ENCODE peak calls at places on chromosomes 6 and 20, in six cellular contexts. T, C, V, N, Z and Y are unnamed samples.

GRCh38 chr6:99592900-99593299 is 13.7 kb upstream of the PRDM13 start:
- DNase-seq in T (peak), C (no peak), V (no peak), N (no peak), Z (no peak), Y (no peak)

GRCh38 chr20:61230166-61230565 is 21.9 kb upstream of the CDH4 start:
- DNase-seq in T (no peak), C (no peak), V (no peak), N (no peak), Z (no peak), Y (no peak)

GRCh38 chr6:17278289-17279061 is 2.7 kb upstream of the RBM24 start:
- DNase-seq in T (peak), C (peak), V (no peak), N (no peak), Z (no peak), Y (peak)

GRCh38 chr6:26311385-26312095 is 53.5 kb upstream of the BTN3A2 start:
- DNase-seq in T (peak), C (peak), V (no peak), N (peak), Z (peak), Y (peak)

GRCh38 chr6:3397229-3398164 is 59.4 kb downstream of the SLC22A23 start:
- DNase-seq in T (no peak), C (no peak), V (no peak), N (no peak), Z (no peak), Y (no peak)

GRCh38 chr6:101666256-101666655 is 272.7 kb downstream of the GRIK2 start:
- DNase-seq in T (peak), C (peak), V (no peak), N (no peak), Z (no peak), Y (peak)

GRCh38 chr6:68317366-68317765 is 317.7 kb upstream of the ADGRB3 start:
- DNase-seq in T (no peak), C (no peak), V (no peak), N (no peak), Z (no peak), Y (no peak)

GRCh38 chr6:116070990-116071389 is 10.3 kb upstream of the FRK start:
- DNase-seq in T (no peak), C (no peak), V (no peak), N (no peak), Z (no peak), Y (no peak)

GRCh38 chr6:125950293-125950692 is 6.3 kb upstream of the HINT3 start:
- DNase-seq in T (peak), C (peak), V (no peak), N (peak), Z (no peak), Y (peak)

GRCh38 chr6:168949876-168950499 is 303.7 kb downstream of the THBS2 start:
- DNase-seq in T (peak), C (no peak), V (no peak), N (no peak), Z (no peak), Y (no peak)

GRCh38 chr6:109327959-109328358 is 54.3 kb downstream of the CD164 start:
- DNase-seq in T (no peak), C (no peak), V (peak), N (no peak), Z (no peak), Y (no peak)

GRCh38 chr20:43102394-43102793 is 87.3 kb downstream of the PTPRT start:
- DNase-seq in T (no peak), C (no peak), V (no peak), N (peak), Z (no peak), Y (no peak)
- TF ChIP-seq CTCF in T (no peak), C (no peak), V (no peak), N (peak), Z (no peak), Y (peak)

GRCh38 chr6:119078449-119079287 is at the start of gene FAM184A:
- DNase-seq in T (peak), C (peak), V (peak), N (peak), Z (peak), Y (peak)
- TF ChIP-seq CTCF in T (no peak), C (no peak), V (no peak), N (no peak), Z (peak), Y (peak)

GRCh38 chr6:30893001-30893591 is 8.8 kb downstream of the DDR1 start:
- DNase-seq in T (no peak), C (no peak), V (no peak), N (no peak), Z (no peak), Y (no peak)
- TF ChIP-seq CTCF in T (no peak), C (no peak), V (no peak), N (peak), Z (no peak), Y (peak)

GRCh38 chr6:30730611-30731435 is 10.7 kb downstream of the TUBB start:
- DNase-seq in T (no peak), C (no peak), V (peak), N (peak), Z (peak), Y (no peak)
- TF ChIP-seq CTCF in T (peak), C (peak), V (peak), N (peak), Z (peak), Y (peak)

DNA sequence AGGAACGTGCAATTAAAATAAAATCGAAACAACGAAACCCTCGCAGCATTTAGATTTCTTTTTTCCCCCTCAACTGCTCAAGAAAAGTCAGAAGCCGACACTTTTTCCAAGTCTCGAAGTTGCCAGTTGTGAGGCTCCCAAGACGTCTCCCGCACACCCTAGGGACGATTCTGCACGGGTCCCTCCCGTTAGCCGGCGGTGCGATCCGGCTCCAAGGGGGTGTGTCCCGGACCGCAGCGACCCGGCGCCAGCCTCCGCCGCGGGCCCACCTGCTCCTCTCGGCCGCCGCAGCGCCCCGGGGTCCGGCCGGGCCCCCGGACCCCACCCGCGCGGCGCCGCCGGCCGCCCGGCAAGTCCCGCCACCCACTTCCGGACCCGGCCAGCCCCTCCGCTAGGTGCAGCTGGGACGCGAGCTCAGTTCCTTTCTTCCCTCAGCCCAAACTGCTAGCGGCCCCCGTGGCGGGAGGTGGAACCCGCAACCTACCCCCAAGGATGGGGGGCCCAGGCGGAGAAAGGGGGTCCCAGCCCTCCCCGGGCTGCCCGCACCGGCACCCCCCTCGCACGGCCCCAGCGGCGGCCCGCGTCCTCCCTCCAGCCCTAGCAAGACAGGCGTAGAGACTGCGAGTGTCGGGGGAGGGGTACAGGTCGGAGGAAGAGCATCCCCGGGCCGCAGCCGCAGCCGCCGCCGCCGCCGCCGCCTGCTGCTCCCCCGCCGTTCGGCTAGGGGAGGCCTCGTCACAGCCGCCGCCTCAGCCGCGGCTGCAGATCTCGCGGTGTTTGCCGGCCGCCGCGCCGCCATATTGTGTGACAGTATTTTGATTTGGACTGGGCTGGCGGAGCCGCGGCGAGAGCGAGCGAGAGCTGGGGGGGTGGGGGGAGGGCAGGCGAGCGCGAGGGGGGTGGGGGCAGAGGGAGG is 514 bp upstream of the TAB2 start:
- DNase-seq in T (peak), C (peak), V (peak), N (peak), Z (peak), Y (peak)
- TF ChIP-seq CTCF in T (no peak), C (no peak), V (no peak), N (no peak), Z (peak), Y (no peak)

GRCh38 chr20:33576432-33576883 is 85.7 kb upstream of the C20orf144 start:
- DNase-seq in T (no peak), C (no peak), V (no peak), N (peak), Z (no peak), Y (no peak)
- TF ChIP-seq CTCF in T (no peak), C (no peak), V (no peak), N (no peak), Z (peak), Y (no peak)

DNA sequence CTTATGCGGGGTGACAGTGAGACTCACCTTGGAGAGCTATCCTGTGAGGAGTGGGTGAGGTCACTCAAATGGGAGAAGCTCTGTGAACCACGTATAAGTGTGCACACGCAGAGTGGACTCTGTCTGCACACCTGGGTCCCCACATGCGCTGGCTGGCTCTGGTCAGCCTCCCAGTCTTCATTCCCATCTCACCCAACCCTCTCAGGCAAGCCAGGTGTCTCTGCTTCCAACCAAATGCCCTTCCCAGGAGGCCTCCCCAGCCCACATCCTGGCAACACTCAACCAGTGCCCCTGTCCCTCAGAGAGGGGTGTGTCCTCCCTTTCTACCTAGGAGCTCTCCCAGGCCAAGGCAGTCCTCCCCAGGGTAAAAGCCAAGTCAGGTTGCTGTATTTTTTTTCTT is 8.0 kb upstream of the PI16 start:
- DNase-seq in T (no peak), C (no peak), V (no peak), N (no peak), Z (no peak), Y (no peak)
- TF ChIP-seq CTCF in T (no peak), C (no peak), V (no peak), N (no peak), Z (no peak), Y (no peak)

DNA sequence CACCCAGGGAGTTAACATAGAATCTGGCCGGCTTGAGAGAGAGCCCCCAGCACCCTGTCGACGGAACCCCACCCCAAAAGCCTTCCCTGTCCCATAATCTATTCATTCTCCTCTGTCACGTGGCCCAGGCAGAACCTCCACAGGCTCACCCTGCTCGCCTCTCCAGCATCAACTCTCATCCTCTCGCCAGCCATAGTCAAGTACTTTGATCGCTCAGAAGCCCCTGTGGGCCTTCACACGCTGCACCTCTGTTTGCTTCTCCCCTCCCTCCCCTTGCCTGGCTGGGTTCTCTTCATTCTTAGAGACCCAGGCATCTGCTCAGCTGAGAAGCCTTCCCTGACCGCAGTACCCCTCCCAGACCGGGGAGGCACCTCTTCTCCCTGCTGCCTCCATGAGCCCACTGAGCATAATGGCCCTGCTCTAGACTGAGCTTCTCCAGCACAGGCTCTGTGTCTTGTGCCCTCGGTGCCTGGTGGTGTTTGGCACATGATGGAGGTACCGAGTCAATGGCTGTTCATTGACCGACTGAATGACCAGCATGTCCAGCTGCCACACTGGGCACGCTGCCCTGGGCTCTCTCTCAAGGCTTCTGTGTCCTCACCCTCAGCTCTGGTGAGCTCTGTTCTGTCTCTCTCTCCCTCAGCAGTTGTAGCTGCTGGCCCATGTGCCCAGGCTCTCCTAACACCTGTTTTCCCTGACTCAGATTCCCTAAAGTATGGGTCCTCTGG is 33.7 kb downstream of the PKIG start:
- DNase-seq in T (no peak), C (no peak), V (no peak), N (no peak), Z (no peak), Y (no peak)
- TF ChIP-seq CTCF in T (no peak), C (no peak), V (no peak), N (no peak), Z (no peak), Y (no peak)

DNA sequence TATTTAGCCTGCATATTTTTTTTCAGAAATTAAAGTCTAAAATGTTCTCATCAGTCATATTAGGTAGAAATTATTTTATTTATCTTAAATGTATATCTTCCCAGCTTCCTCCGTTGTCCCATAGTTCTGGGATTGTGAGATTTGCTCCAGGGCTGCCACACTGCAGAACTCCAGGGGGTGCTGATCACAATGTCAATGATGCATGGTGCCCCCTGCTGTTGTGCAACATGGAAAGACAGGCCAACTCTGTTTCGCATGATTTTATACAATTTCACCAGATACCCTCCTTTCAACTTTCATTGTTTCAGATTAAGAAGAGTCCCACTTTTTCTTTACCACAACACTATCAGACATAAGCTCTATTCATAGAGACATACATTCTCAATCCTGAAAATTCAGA is 35.9 kb downstream of the ID4 start:
- DNase-seq in T (no peak), C (no peak), V (no peak), N (peak), Z (no peak), Y (peak)
- TF ChIP-seq CTCF in T (peak), C (peak), V (no peak), N (no peak), Z (no peak), Y (peak)